ENCODE peak calls at places on chromosome 16, in eight cellular contexts. X is prostate gland, L is brain microvascular endothelial cell, O is BE2C, W is NT2/D1, V is mammary epithelial cell, E is mucosa of descending colon, T is heart left ventricle. H is an unnamed sample. For H3K36me3, the result is how much of the 10 kb centered on the place peaks cover.

GRCh38 chr16:56191807-56192643 is 736 bp downstream of the GNAO1 start:
- DNase-seq in T (no peak), L (no peak), V (no peak), W (no peak), O (peak), E (no peak), X (no peak), H (no peak)

GRCh38 chr16:82181456-82182185 is 11.6 kb upstream of the MPHOSPH6 start:
- DNase-seq in O (peak), X (no peak), L (no peak), V (no peak), E (peak), W (no peak), T (no peak), H (no peak)

GRCh38 chr16:87487361-87487924 is 5.4 kb downstream of the ZCCHC14 start:
- DNase-seq in L (no peak), T (no peak), W (no peak), V (peak), E (peak), O (no peak), X (no peak), H (peak)

GRCh38 chr16:81994485-81994884 is 16.8 kb downstream of the SDR42E1 start:
- DNase-seq in L (no peak), T (no peak), O (no peak), E (no peak), X (no peak), W (no peak), V (no peak), H (no peak)

GRCh38 chr16:88194397-88195020 is 188.2 kb upstream of the ZNF469 start:
- DNase-seq in X (no peak), V (no peak), L (no peak), T (no peak), E (peak), O (peak), W (no peak), H (no peak)

GRCh38 chr16:47431960-47432359 is 28.9 kb downstream of the ITFG1 start:
- DNase-seq in L (no peak), T (no peak), E (no peak), X (no peak), W (no peak), V (no peak), O (no peak), H (no peak)

GRCh38 chr16:81458827-81459598 is 14.4 kb downstream of the CMIP start:
- DNase-seq in T (no peak), L (no peak), V (no peak), O (no peak), X (no peak), E (no peak), W (no peak), H (no peak)

GRCh38 chr16:30588651-30589050 is 3.2 kb upstream of the ZNF785 start:
- DNase-seq in L (no peak), X (no peak), T (no peak), W (no peak), E (no peak), V (no peak), O (no peak), H (no peak)

GRCh38 chr16:55221836-55222235 is 102.2 kb upstream of the IRX6 start:
- DNase-seq in V (no peak), X (no peak), L (no peak), T (no peak), W (no peak), O (no peak), E (no peak), H (no peak)

GRCh38 chr16:63684702-63685101 is 1437.2 kb downstream of the CDH11 start:
- DNase-seq in O (no peak), W (peak), V (no peak), L (no peak), T (no peak), X (no peak), E (no peak), H (no peak)

GRCh38 chr16:72493681-72494415 is 321.9 kb upstream of the PMFBP1 start:
- DNase-seq in W (no peak), E (no peak), O (no peak), L (no peak), T (no peak), V (no peak), X (no peak), H (no peak)

GRCh38 chr16:20897253-20897896 is 2.8 kb downstream of the DCUN1D3 start:
- DNase-seq in L (peak), E (no peak), W (no peak), V (peak), O (no peak), X (no peak), T (no peak), H (no peak)

GRCh38 chr16:610513-611381 is 20.0 kb upstream of the WFIKKN1 start:
- DNase-seq in X (no peak), W (no peak), L (no peak), V (peak), O (peak), T (no peak), E (peak), H (peak)

GRCh38 chr16:4580245-4580644 is 24.1 kb downstream of the C16orf96 start:
- DNase-seq in L (no peak), T (no peak), X (no peak), E (no peak), V (no peak), O (no peak), W (no peak), H (no peak)

GRCh38 chr16:81626181-81626674 is 152.9 kb upstream of the PLCG2 start:
- DNase-seq in V (peak), E (no peak), L (no peak), O (no peak), W (no peak), X (no peak), T (no peak), H (no peak)

GRCh38 chr16:30741461-30741914 is 6.7 kb upstream of the PHKG2 start:
- DNase-seq in X (peak), E (peak), V (peak), W (peak), O (peak), L (peak), T (no peak), H (peak)

GRCh38 chr16:17334096-17334495 is 136.7 kb downstream of the XYLT1 start:
- DNase-seq in O (no peak), W (no peak), E (no peak), X (no peak), V (peak), T (no peak), L (no peak), H (peak)

GRCh38 chr16:52912565-52913173 is 140.0 kb downstream of the CHD9NB start:
- DNase-seq in L (peak), O (peak), X (peak), V (peak), E (peak), T (no peak), W (peak), H (peak)

GRCh38 chr16:11379420-11379819 is 34.2 kb downstream of the RMI2 start:
- DNase-seq in V (peak), X (no peak), T (no peak), L (no peak), W (no peak), E (no peak), O (no peak), H (no peak)

GRCh38 chr16:30786115-30786935 is 680 bp downstream of the ZNF629 start:
- DNase-seq in L (peak), V (peak), T (no peak), X (no peak), O (peak), E (peak), W (no peak), H (peak)

GRCh38 chr16:81460075-81460474 is 15.5 kb downstream of the CMIP start:
- DNase-seq in V (no peak), E (no peak), W (no peak), O (no peak), X (no peak), T (no peak), L (no peak), H (no peak)

GRCh38 chr16:73768786-73769203 is 527.8 kb upstream of the PSMD7 start:
- DNase-seq in L (peak), X (no peak), V (peak), E (no peak), W (no peak), T (no peak), O (no peak), H (no peak)

GRCh38 chr16:73202176-73202729 is 154.3 kb upstream of the ZFHX3 start:
- DNase-seq in O (no peak), V (no peak), T (no peak), L (peak), E (peak), W (no peak), X (no peak), H (no peak)

GRCh38 chr16:27220991-27221390 is 17.7 kb downstream of the KDM8 start:
- DNase-seq in E (no peak), L (no peak), V (no peak), T (no peak), X (no peak), O (no peak), W (no peak), H (no peak)

GRCh38 chr16:711548-712320 is 3.2 kb upstream of the METRN start:
- DNase-seq in W (peak), X (peak), O (peak), E (peak), V (no peak), L (peak), T (peak), H (peak)

GRCh38 chr16:2976201-2976600 is 4.0 kb downstream of the PKMYT1 start:
- DNase-seq in O (no peak), W (no peak), V (no peak), E (no peak), T (no peak), L (no peak), X (no peak), H (no peak)

GRCh38 chr16:2979669-2980226 is 498 bp downstream of the PKMYT1 start:
- DNase-seq in T (no peak), L (no peak), E (no peak), O (peak), V (peak), W (no peak), X (no peak), H (no peak)

GRCh38 chr16:2976673-2977072 is 3.6 kb downstream of the PKMYT1 start:
- DNase-seq in X (no peak), V (no peak), L (no peak), W (no peak), E (no peak), O (no peak), T (no peak), H (no peak)

GRCh38 chr16:2975161-2975795 is 5.0 kb downstream of the PKMYT1 start:
- DNase-seq in L (no peak), O (no peak), T (no peak), E (no peak), V (no peak), W (no peak), X (no peak), H (no peak)

DNA sequence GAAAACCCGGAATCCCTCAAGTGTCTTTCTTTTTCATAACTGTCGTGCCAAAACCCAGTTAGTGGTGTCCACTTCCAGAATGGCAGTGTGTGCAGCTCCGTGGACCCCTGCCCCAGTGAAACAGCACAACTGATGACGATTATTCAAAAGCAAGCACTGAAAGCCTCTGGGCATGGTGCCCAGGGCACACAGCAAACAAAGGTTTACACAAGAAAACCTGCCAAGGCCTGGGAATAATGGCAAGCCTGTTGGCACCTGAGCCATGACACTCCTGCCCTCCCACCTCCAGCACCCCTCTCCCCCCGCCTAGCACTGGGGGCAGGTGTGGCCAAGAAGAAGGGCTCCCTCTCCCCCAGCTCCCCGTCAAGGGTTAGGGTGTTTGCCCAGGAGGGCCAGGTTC is 2.8 kb downstream of the PKMYT1 start:
- DNase-seq in E (peak), O (no peak), T (no peak), W (no peak), X (peak), L (no peak), V (no peak), H (peak)
- H3K36me3 ChIP-seq in E (under half), O (half or more), T (under half), W (half or more), X (under half), L (under half), V (under half), H (under half)

GRCh38 chr16:68328151-68328859 is 17.5 kb downstream of the PRMT7 start:
- DNase-seq in T (peak), V (peak), L (peak), E (peak), X (peak), W (peak), O (peak), H (peak)

GRCh38 chr16:68331879-68332410 is 21.1 kb downstream of the PRMT7 start:
- DNase-seq in E (no peak), O (no peak), X (no peak), L (peak), V (no peak), T (no peak), W (no peak), H (no peak)

GRCh38 chr16:68332411-68333121 is 21.7 kb downstream of the PRMT7 start:
- DNase-seq in V (no peak), O (no peak), L (peak), W (no peak), X (no peak), T (peak), E (peak), H (peak)

GRCh38 chr16:68324780-68325357 is 14.1 kb downstream of the PRMT7 start:
- DNase-seq in W (no peak), V (no peak), E (no peak), O (no peak), L (no peak), T (no peak), X (no peak), H (no peak)

GRCh38 chr16:68328860-68329370 is 18.1 kb downstream of the PRMT7 start:
- DNase-seq in T (no peak), E (no peak), X (no peak), O (no peak), V (no peak), L (no peak), W (no peak), H (no peak)
- H3K36me3 ChIP-seq in T (under half), E (under half), X (under half), O (under half), V (under half), L (under half), W (half or more), H (under half)

DNA sequence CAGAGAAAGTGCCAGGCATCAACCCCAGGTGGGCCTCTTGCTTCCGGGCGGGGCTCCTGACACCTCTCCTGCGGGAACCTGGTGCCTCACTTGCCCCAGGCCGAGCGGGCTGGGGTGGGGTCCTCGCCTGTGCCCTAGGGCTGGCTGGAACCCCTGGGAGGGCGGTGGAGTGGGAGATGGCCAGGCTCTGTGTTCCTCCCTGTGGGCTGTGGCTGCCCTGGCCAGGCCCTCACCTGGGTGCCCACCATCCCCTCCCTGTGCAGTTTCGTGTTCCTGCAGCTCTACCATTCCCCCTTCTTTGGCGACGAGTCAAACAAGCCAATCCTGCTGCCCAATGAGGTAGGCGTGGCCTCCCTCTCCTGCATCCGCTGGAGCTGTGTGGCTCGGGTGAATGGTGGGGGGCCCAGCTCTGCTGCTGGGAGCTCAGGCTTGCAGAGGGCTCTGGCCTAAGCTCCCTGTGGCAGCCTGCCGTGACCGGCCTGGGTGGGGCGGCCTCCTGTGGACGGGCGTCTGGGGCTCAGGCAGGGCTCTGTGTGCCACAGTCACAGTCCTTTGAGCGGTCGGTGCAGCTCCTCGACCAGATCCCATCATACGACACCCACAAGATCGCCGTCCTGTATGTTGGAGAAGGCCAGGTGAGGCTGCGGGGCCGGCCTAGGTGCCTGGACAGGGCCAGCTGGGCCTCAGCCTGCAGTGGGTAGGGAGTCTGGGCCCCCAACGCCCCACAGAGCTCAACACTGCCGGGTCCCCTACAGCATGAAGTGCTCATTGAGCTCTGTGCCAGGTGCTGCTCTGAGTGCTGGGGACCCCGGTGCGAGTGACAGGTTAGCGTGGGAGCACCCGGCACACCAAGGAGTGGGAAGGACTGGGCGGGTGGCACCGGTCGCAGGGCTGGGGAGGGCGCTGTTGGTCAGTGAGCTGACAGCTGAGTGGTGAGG is 37.2 kb downstream of the TSC2 start:
- DNase-seq in X (no peak), T (no peak), V (no peak), E (no peak), O (no peak), L (no peak), W (no peak), H (no peak)
- H3K36me3 ChIP-seq in X (under half), T (under half), V (under half), E (under half), O (half or more), L (half or more), W (half or more), H (half or more)

GRCh38 chr16:2006317-2006716 is 3.3 kb downstream of the ZNF598 start:
- DNase-seq in T (no peak), W (no peak), V (no peak), L (no peak), X (no peak), O (peak), E (no peak), H (no peak)

GRCh38 chr16:2004795-2005517 is 4.7 kb downstream of the ZNF598 start:
- DNase-seq in T (no peak), X (no peak), W (no peak), O (peak), V (no peak), E (no peak), L (no peak), H (no peak)

GRCh38 chr16:2007081-2007836 is 2.4 kb downstream of the ZNF598 start:
- DNase-seq in X (no peak), E (no peak), O (no peak), V (no peak), L (no peak), T (no peak), W (no peak), H (no peak)

GRCh38 chr16:2003827-2004641 is 5.6 kb downstream of the ZNF598 start:
- DNase-seq in W (peak), X (peak), L (peak), V (peak), E (peak), O (peak), T (peak), H (peak)

DNA sequence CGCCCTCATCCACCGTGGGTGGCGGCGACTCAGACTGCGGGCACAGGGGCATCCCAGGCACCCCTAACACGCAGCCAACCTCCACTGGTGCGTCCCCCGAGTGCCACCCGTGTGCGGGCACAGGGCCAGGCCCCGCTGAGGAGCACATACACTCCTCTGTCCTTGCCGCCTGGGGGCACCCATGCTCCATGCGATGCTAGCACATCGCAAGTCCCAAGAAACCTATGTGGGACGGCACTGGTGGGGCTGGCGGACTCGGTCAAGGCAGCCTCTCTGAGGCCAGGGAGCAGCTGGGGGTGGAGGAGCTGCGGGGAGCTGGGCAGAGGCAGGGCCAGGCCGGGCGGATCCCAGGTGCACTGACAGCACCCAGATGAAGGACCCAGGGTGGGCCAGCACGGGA is 4.0 kb downstream of the ZNF598 start:
- DNase-seq in E (no peak), X (no peak), V (no peak), L (no peak), W (no peak), O (peak), T (no peak), H (peak)
- H3K36me3 ChIP-seq in E (under half), X (under half), V (under half), L (under half), W (half or more), O (under half), T (under half), H (under half)

GRCh38 chr16:16086653-16087446 is 136.4 kb downstream of the ABCC6 start:
- DNase-seq in T (no peak), W (no peak), V (no peak), O (no peak), X (peak), L (no peak), E (no peak), H (no peak)

GRCh38 chr16:16083421-16084156 is 134.2 kb downstream of the ABCC1 start:
- DNase-seq in V (peak), O (peak), L (peak), T (no peak), W (no peak), X (no peak), E (no peak), H (no peak)

GRCh38 chr16:16080465-16081065 is 131.1 kb downstream of the ABCC1 start:
- DNase-seq in E (no peak), L (no peak), O (no peak), V (no peak), W (no peak), T (no peak), X (no peak), H (no peak)

GRCh38 chr16:16084874-16085273 is 135.5 kb downstream of the ABCC1 start:
- DNase-seq in O (no peak), T (no peak), V (no peak), X (no peak), E (no peak), W (no peak), L (no peak), H (no peak)

DNA sequence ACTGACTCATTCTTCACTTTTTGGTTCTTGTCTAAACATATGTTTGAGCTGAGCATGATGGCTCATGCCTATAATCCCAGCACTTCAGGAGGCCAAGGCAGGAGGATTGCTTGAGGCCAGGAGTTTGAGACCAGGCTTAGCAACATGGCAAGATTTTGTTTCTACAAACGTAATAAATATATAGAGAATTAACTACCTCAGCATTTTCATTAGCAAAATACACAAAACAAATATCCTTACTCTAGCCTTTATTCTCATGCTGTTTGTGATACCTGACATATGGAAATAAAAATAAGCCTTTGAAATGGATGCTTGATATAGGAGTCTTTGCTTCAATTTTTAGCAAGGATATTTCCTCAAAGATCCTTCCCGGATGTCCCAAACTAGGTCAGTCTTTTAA is 132.8 kb downstream of the ABCC1 start:
- DNase-seq in L (no peak), E (no peak), V (no peak), O (no peak), T (no peak), W (no peak), X (no peak), H (no peak)
- H3K36me3 ChIP-seq in L (half or more), E (under half), V (under half), O (half or more), T (under half), W (half or more), X (under half), H (half or more)

GRCh38 chr16:2450535-2450934 is 9.4 kb upstream of the TEDC2 start:
- DNase-seq in E (no peak), W (no peak), V (no peak), O (no peak), L (no peak), X (no peak), T (no peak), H (no peak)
- H3K36me3 ChIP-seq in E (under half), W (half or more), V (under half), O (half or more), L (under half), X (under half), T (under half), H (under half)

GRCh38 chr16:21985524-21985923 is 15.4 kb downstream of the PDZD9 start:
- DNase-seq in W (no peak), L (no peak), O (no peak), T (no peak), E (no peak), X (no peak), V (no peak), H (no peak)
- H3K36me3 ChIP-seq in W (half or more), L (under half), O (under half), T (under half), E (under half), X (under half), V (under half), H (under half)

GRCh38 chr16:18782697-18783429 is 7.3 kb downstream of the RPS15A start:
- DNase-seq in T (no peak), O (no peak), L (no peak), E (no peak), V (no peak), X (no peak), W (no peak), H (no peak)
- H3K36me3 ChIP-seq in T (under half), O (half or more), L (half or more), E (under half), V (under half), X (under half), W (half or more), H (half or more)

GRCh38 chr16:84091460-84091859 is 25.3 kb downstream of the MBTPS1 start:
- DNase-seq in L (no peak), O (no peak), T (peak), V (no peak), W (no peak), E (no peak), X (no peak), H (no peak)
- H3K36me3 ChIP-seq in L (under half), O (half or more), T (under half), V (under half), W (half or more), E (under half), X (under half), H (half or more)